ENCODE peak calls at places on chromosome 20, in ten cellular contexts. S is hepatocyte; I is uterus; N is psoas muscle; P is GM23338; R is CD4-positive, alpha-beta T cell; Y is brain microvascular endothelial cell; X is ovary; Q is pancreas; H is Peyer's patch. K is an unnamed sample.

GRCh38 chr20:64107736-64108457 is 532 bp upstream of the NPBWR2 start:
- DNase-seq in S (no peak), I (no peak), N (no peak), P (peak; percentile 0), R (no peak), Y (no peak), X (no peak), Q (peak; percentile 27), H (peak; percentile 49), K (no peak)

GRCh38 chr20:48294196-48294595 is 508.9 kb upstream of the SULF2 start:
- DNase-seq in S (no peak), I (no peak), N (no peak), P (no peak), R (no peak), Y (peak; percentile 38), X (no peak), Q (no peak), H (no peak), K (no peak)

GRCh38 chr20:47719211-47719610 is 66.1 kb downstream of the SULF2 start:
- DNase-seq in S (no peak), I (no peak), N (no peak), P (no peak), R (no peak), Y (no peak), X (no peak), Q (no peak), H (no peak), K (no peak)

GRCh38 chr20:24960302-24960801 is 11.3 kb downstream of the CST7 start:
- DNase-seq in S (no peak), I (no peak), N (no peak), P (no peak), R (no peak), Y (no peak), X (no peak), Q (no peak), H (peak; percentile 38), K (no peak)

GRCh38 chr20:53878262-53879047 is 191.9 kb downstream of the BCAS1 start:
- DNase-seq in S (no peak), I (no peak), N (no peak), P (no peak), R (no peak), Y (no peak), X (no peak), Q (no peak), H (no peak), K (no peak)

GRCh38 chr20:36173451-36173933 is 19.0 kb downstream of the EPB41L1 start:
- DNase-seq in S (peak; percentile 78), I (no peak), N (no peak), P (peak; percentile 88), R (no peak), Y (peak; percentile 10), X (no peak), Q (no peak), H (no peak), K (no peak)

GRCh38 chr20:60868316-60868891 is 383.7 kb upstream of the CDH4 start:
- DNase-seq in S (no peak), I (no peak), N (no peak), P (no peak), R (no peak), Y (no peak), X (no peak), Q (no peak), H (no peak), K (no peak)

GRCh38 chr20:23225407-23226060 is 125.1 kb upstream of the NXT1 start:
- DNase-seq in S (peak; percentile 81), I (no peak), N (peak; percentile 55), P (no peak), R (no peak), Y (peak; percentile 87), X (no peak), Q (no peak), H (peak; percentile 74), K (peak; percentile 80)

GRCh38 chr20:63782051-63782471 is 42.5 kb downstream of the SLC2A4RG start:
- DNase-seq in S (no peak), I (no peak), N (no peak), P (peak; percentile 48), R (no peak), Y (no peak), X (no peak), Q (no peak), H (no peak), K (no peak)

GRCh38 chr20:5844063-5844681 is 94.0 kb downstream of the SHLD1 start:
- DNase-seq in S (no peak), I (no peak), N (no peak), P (no peak), R (peak; percentile 15), Y (peak; percentile 39), X (no peak), Q (no peak), H (no peak), K (peak; percentile 42)

GRCh38 chr20:50856475-50857041 is 61.7 kb downstream of the BCAS4 start:
- DNase-seq in S (no peak), I (no peak), N (no peak), P (no peak), R (no peak), Y (no peak), X (no peak), Q (no peak), H (no peak), K (no peak)
- TF ChIP-seq CTCF in S (no peak), I (no peak), N (no peak), P (no peak), R (no peak), Y (no peak), X (no peak), Q (no peak), H (no peak), K (no peak)

GRCh38 chr20:45340236-45340847 is 7.9 kb downstream of the SDC4 start:
- DNase-seq in S (peak; percentile 32), I (no peak), N (no peak), P (no peak), R (no peak), Y (no peak), X (no peak), Q (peak; percentile 87), H (no peak), K (no peak)

GRCh38 chr20:45341939-45342862 is 6.0 kb downstream of the SDC4 start:
- DNase-seq in S (peak; percentile 90), I (peak; percentile 53), N (peak; percentile 73), P (peak; percentile 87), R (no peak), Y (no peak), X (peak; percentile 48), Q (peak; percentile 90), H (peak; percentile 60), K (peak; percentile 55)

GRCh38 chr20:45339799-45340198 is 8.4 kb downstream of the SDC4 start:
- DNase-seq in S (no peak), I (no peak), N (no peak), P (no peak), R (no peak), Y (no peak), X (no peak), Q (no peak), H (no peak), K (no peak)

GRCh38 chr20:45341579-45341938 is 6.7 kb downstream of the SDC4 start:
- DNase-seq in S (no peak), I (no peak), N (no peak), P (no peak), R (no peak), Y (no peak), X (no peak), Q (no peak), H (no peak), K (no peak)

GRCh38 chr20:45340951-45341350 is 7.3 kb downstream of the SDC4 start:
- DNase-seq in S (peak; percentile 42), I (no peak), N (no peak), P (peak; percentile 54), R (no peak), Y (no peak), X (no peak), Q (no peak), H (no peak), K (peak; percentile 50)
- H3K27ac ChIP-seq in S (peak overlapping the region; percentile 96), I (peak overlapping the region; percentile 91), N (peak overlapping the region; percentile 94), P (peak overlapping the region; percentile 96), R (no peak overlapping the region), Y (no peak overlapping the region), X (no peak overlapping the region), Q (peak overlapping the region; percentile 98), H (no peak overlapping the region), K (peak overlapping the region; percentile 97)

DNA sequence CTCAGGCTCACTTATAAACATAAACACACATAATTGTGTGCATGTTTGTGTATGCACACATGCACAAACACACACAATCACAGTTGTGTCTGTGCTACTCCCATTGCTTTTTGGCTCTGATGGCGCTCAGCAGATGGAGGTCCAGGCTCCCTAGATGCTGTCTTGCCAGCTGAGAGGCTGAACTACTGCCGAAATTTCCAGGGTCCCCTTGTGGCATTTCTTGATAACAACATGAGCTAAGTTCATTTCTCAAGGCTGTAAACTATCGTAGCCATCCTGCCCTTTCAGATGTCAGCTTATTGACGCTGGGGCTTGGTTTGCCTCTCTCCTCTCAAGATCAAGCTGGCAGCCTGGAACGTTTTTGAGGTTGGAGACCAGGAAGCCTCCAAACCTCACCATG is 313.9 kb upstream of the RNF24 start:
- DNase-seq in S (no peak), I (no peak), N (no peak), P (peak; percentile 31), R (no peak), Y (no peak), X (no peak), Q (no peak), H (no peak), K (no peak)
- TF ChIP-seq CTCF in S (no peak), I (no peak), N (no peak), P (peak; percentile 15), R (no peak), Y (no peak), X (no peak), Q (no peak), H (no peak), K (no peak)

GRCh38 chr20:57996936-57997629 is 231.4 kb downstream of the ANKRD60 start:
- DNase-seq in S (no peak), I (no peak), N (no peak), P (no peak), R (no peak), Y (peak; percentile 40), X (no peak), Q (no peak), H (no peak), K (peak; percentile 64)

GRCh38 chr20:57998276-57998675 is 230.2 kb downstream of the ANKRD60 start:
- DNase-seq in S (no peak), I (no peak), N (no peak), P (peak; percentile 27), R (no peak), Y (no peak), X (no peak), Q (no peak), H (no peak), K (no peak)

GRCh38 chr20:57998981-57999464 is 229.4 kb downstream of the ANKRD60 start:
- DNase-seq in S (no peak), I (no peak), N (no peak), P (peak; percentile 21), R (no peak), Y (no peak), X (no peak), Q (no peak), H (no peak), K (no peak)

GRCh38 chr20:57995381-57995977 is 233.0 kb downstream of the ANKRD60 start:
- DNase-seq in S (no peak), I (no peak), N (no peak), P (no peak), R (no peak), Y (no peak), X (no peak), Q (no peak), H (no peak), K (no peak)

DNA sequence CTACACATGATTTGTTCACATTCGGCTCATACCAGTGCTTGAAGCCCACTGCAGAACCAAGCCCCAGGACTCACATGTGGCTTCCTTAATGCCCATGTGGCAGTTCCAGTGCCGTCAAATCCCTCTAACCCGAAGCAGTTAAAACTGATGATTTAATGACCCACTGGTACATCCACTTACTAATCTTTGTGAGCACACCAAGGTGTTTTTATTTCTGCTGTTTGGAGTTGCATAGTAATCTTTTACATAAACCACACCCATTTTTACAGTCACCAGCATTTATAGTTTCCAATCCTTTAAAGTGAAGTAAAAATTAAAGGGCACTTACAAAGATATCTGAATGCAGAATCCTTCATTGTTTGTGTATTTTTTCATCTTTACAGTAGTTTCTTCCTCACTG is 232.0 kb downstream of the ANKRD60 start:
- DNase-seq in S (no peak), I (no peak), N (no peak), P (no peak), R (no peak), Y (no peak), X (no peak), Q (no peak), H (no peak), K (no peak)
- H3K27ac ChIP-seq in S (no peak overlapping the region), I (no peak overlapping the region), N (no peak overlapping the region), P (no peak overlapping the region), R (no peak overlapping the region), Y (no peak overlapping the region), X (no peak overlapping the region), Q (no peak overlapping the region), H (no peak overlapping the region), K (no peak overlapping the region)

K was measured in RWPE1.